ENCODE peak calls at places on chromosomes 16 and 17, in nine cellular contexts. O is fibroblast of pulmonary artery, X is fibroblast of lung, H is fibroblast of the aortic adventitia, W is lung, B is cardiac muscle cell, M is AG04450, V is A549, K is suprapubic skin. P is an unnamed sample.

GRCh38 chr17:51107666-51108227 is 12.9 kb downstream of the SPAG9 start:
- DNase-seq in O (no peak), X (no peak), H (no peak), W (no peak), B (no peak), M (no peak), V (no peak), K (no peak), P (no peak)

GRCh38 chr16:67444259-67445125 is 13.6 kb downstream of the HSD11B2 start:
- DNase-seq in O (no peak), X (peak; percentile 39), H (no peak), W (no peak), B (no peak), M (no peak), V (no peak), K (no peak), P (no peak)

GRCh38 chr17:44543213-44543904 is 13.9 kb upstream of the FZD2 start:
- DNase-seq in O (peak; percentile 72), X (peak; percentile 96), H (peak; percentile 83), W (no peak), B (peak; percentile 81), M (peak; percentile 88), V (peak; percentile 94), K (no peak), P (no peak)

GRCh38 chr16:56603589-56603988 is 4.8 kb upstream of the MT2A start:
- DNase-seq in O (peak; percentile 49), X (peak; percentile 37), H (peak; percentile 27), W (no peak), B (peak; percentile 36), M (no peak), V (peak; percentile 78), K (no peak), P (no peak)

GRCh38 chr16:85759631-85760419 is 8.9 kb upstream of the C16orf74 start:
- DNase-seq in O (no peak), X (no peak), H (no peak), W (no peak), B (no peak), M (no peak), V (peak; percentile 41), K (no peak), P (no peak)

GRCh38 chr17:61555127-61555531 is 35.9 kb downstream of the NACA2 start:
- DNase-seq in O (no peak), X (no peak), H (no peak), W (no peak), B (no peak), M (no peak), V (no peak), K (no peak), P (no peak)

GRCh38 chr17:9767432-9767991 is 23.9 kb downstream of the DHRS7C start:
- DNase-seq in O (no peak), X (no peak), H (no peak), W (no peak), B (no peak), M (no peak), V (no peak), K (peak; percentile 54), P (no peak)

GRCh38 chr17:44556854-44557606 is at the start of gene FZD2:
- DNase-seq in O (peak; percentile 98), X (peak; percentile 98), H (peak; percentile 99), W (peak; percentile 85), B (peak; percentile 97), M (peak; percentile 98), V (peak; percentile 98), K (peak; percentile 88), P (peak; percentile 91)

GRCh38 chr16:78390070-78390469 is 290.6 kb downstream of the WWOX start:
- DNase-seq in O (no peak), X (no peak), H (no peak), W (no peak), B (no peak), M (no peak), V (no peak), K (no peak), P (no peak)

GRCh38 chr17:76191891-76192290 is 48.4 kb downstream of the RNF157 start:
- DNase-seq in O (no peak), X (no peak), H (no peak), W (no peak), B (no peak), M (no peak), V (no peak), K (no peak), P (no peak)

GRCh38 chr17:36673068-36673467 is 71.7 kb downstream of the MRM1 start:
- DNase-seq in O (no peak), X (no peak), H (no peak), W (no peak), B (no peak), M (no peak), V (no peak), K (no peak), P (no peak)

GRCh38 chr17:58270476-58271290 is 10.1 kb downstream of the MPO start:
- DNase-seq in O (no peak), X (no peak), H (no peak), W (no peak), B (no peak), M (no peak), V (no peak), K (no peak), P (no peak)
- TF ChIP-seq CTCF in O (no peak), X (no peak), H (peak; percentile 22), W (no peak), B (peak; percentile 13), M (no peak), V (no peak), K (no peak), P (peak; percentile 44)

DNA sequence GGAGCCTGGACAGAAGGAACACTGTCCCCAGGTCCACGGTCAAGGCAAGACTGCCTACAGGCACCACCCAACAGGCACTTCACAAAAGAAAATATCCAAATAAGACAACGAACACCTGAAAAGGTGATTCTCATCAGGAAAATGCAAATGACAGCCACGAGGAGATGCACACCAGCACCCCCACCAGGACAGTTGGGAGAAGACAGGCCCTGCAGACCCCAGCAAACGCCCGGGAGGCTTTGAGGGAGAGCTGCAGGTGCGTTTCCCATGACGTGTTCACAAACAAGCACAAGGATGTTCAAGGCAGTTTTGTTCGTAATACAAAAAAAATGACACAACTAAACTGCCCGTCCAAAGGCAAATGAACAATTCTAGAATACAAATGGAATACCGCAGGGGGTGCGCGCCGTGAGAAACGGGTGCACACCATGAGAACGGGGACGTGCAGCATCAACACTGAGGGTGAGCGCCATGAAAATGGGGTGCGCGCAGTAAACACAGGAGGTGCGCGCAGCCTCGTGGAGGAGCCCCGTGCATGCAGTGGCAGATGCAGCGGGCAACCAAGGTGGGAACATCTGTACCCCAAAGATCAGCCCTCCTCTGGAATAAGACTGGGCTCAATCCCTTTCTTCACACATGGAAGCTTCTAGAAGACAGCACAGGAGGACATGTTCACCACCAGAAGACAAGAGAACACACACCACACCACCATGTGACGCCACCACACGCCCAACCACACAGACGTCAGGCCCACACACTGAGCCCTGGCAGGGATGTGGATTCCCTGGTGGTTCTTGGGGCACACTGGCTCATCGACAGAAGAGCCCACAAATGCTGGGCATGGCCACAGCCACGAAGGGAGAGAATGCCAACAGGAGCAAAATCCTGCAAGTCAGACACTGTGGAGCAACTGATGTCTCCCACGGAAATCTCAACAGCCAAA is 91.2 kb downstream of the ZNF778 start:
- DNase-seq in O (no peak), X (no peak), H (no peak), W (no peak), B (no peak), M (no peak), V (no peak), K (no peak), P (no peak)
- TF ChIP-seq CTCF in O (peak; percentile 54), X (peak; percentile 52), H (peak; percentile 50), W (no peak), B (peak; percentile 53), M (peak; percentile 41), V (peak; percentile 25), K (no peak), P (peak; percentile 57)

GRCh38 chr17:42744283-42744805 is 496 bp downstream of the EZH1 start:
- DNase-seq in O (peak; percentile 44), X (peak; percentile 32), H (peak; percentile 38), W (peak; percentile 79), B (peak; percentile 42), M (no peak), V (peak; percentile 80), K (peak; percentile 87), P (no peak)

GRCh38 chr17:42744806-42745617 is at the start of gene EZH1:
- DNase-seq in O (peak; percentile 91), X (peak; percentile 79), H (peak; percentile 85), W (peak; percentile 89), B (peak; percentile 94), M (peak; percentile 61), V (peak; percentile 96), K (peak; percentile 95), P (peak; percentile 91)

GRCh38 chr17:42748202-42748905 is 3.5 kb upstream of the EZH1 start:
- DNase-seq in O (no peak), X (no peak), H (no peak), W (no peak), B (no peak), M (no peak), V (no peak), K (no peak), P (no peak)

GRCh38 chr17:42740699-42741098 is 4.1 kb downstream of the EZH1 start:
- DNase-seq in O (no peak), X (no peak), H (no peak), W (no peak), B (no peak), M (no peak), V (no peak), K (no peak), P (no peak)

GRCh38 chr17:42743595-42744282 is 1.1 kb downstream of the EZH1 start:
- DNase-seq in O (peak; percentile 33), X (no peak), H (no peak), W (no peak), B (no peak), M (no peak), V (no peak), K (no peak), P (no peak)
- TF ChIP-seq CTCF in O (peak; percentile 31), X (peak; percentile 5), H (peak; percentile 42), W (no peak), B (peak; percentile 25), M (peak; percentile 32), V (no peak), K (no peak), P (peak; percentile 26)

GRCh38 chr17:57910462-57910861 is 44.8 kb downstream of the CUEDC1 start:
- DNase-seq in O (no peak), X (no peak), H (no peak), W (no peak), B (no peak), M (no peak), V (no peak), K (no peak), P (no peak)
- TF ChIP-seq CTCF in O (no peak), X (no peak), H (no peak), W (no peak), B (no peak), M (no peak), V (no peak), K (no peak), P (no peak)

GRCh38 chr17:13792314-13792713 is 190.6 kb upstream of the HS3ST3A1 start:
- DNase-seq in O (peak; percentile 19), X (peak; percentile 71), H (peak; percentile 57), W (no peak), B (no peak), M (no peak), V (no peak), K (no peak), P (no peak)
- TF ChIP-seq CTCF in O (no peak), X (no peak), H (no peak), W (no peak), B (no peak), M (no peak), V (no peak), K (no peak), P (no peak)

P was measured in neural crest cell.